ENCODE peak calls at places on chromosomes 2 and 18, in seven cellular contexts. B is HCT116, P is K562, H is GM12878, Y is HepG2, C is H1, R is SK-N-SH. V is an unnamed sample.

GRCh38 chr18:3966246-3966984 is 488.7 kb downstream of the DLGAP1 start:
- DNase-seq in R (no peak), Y (no peak), C (no peak), H (no peak), P (no peak), B (no peak), V (no peak)

GRCh38 chr2:67186871-67187270 is 210.3 kb upstream of the ETAA1 start:
- DNase-seq in H (no peak), R (no peak), B (no peak), P (no peak), Y (no peak), C (no peak), V (no peak)

GRCh38 chr2:24471662-24472061 is 19.4 kb upstream of the NCOA1 start:
- DNase-seq in H (no peak), Y (no peak), B (no peak), R (no peak), P (no peak), C (no peak), V (peak; percentile 51)

GRCh38 chr2:225660262-225661091 is 261.0 kb downstream of the NYAP2 start:
- DNase-seq in H (peak; percentile 9), Y (peak; percentile 53), P (peak; percentile 64), R (peak; percentile 58), B (peak; percentile 50), C (peak; percentile 82), V (peak; percentile 79)

GRCh38 chr2:217993817-217994459 is 8.9 kb downstream of the TNS1 start:
- DNase-seq in P (peak; percentile 88), B (no peak), R (peak; percentile 85), Y (peak; percentile 28), H (no peak), C (peak; percentile 93), V (peak; percentile 24)

GRCh38 chr2:64214281-64215115 is 70.3 kb upstream of the PELI1 start:
- DNase-seq in B (no peak), Y (no peak), P (no peak), R (no peak), H (peak; percentile 91), C (no peak), V (no peak)

GRCh38 chr2:20621366-20622295 is 29.3 kb downstream of the HS1BP3 start:
- DNase-seq in B (no peak), P (no peak), H (no peak), C (no peak), R (peak; percentile 24), Y (no peak), V (no peak)

GRCh38 chr2:240840435-240841060 is 20.5 kb upstream of the KIF1A start:
- DNase-seq in B (peak; percentile 53), C (peak; percentile 62), R (peak; percentile 96), P (peak; percentile 49), H (no peak), Y (peak; percentile 86), V (peak; percentile 82)

GRCh38 chr18:49206717-49207116 is 253.7 kb downstream of the DYM start:
- DNase-seq in B (no peak), Y (no peak), H (no peak), P (no peak), R (peak; percentile 8), C (no peak), V (no peak)

GRCh38 chr2:85418132-85419008 is at the start of gene SH2D6:
- DNase-seq in B (peak; percentile 52), Y (peak; percentile 86), C (peak; percentile 93), R (peak; percentile 97), H (no peak), P (peak; percentile 91), V (no peak)

GRCh38 chr2:215900203-215900611 is 113.1 kb downstream of the MREG start:
- DNase-seq in H (no peak), Y (peak; percentile 49), B (no peak), C (no peak), R (no peak), P (no peak), V (no peak)

GRCh38 chr2:96404446-96405373 is 69.1 kb downstream of the NCAPH start:
- DNase-seq in H (no peak), Y (no peak), B (no peak), C (no peak), R (no peak), P (no peak), V (peak; percentile 41)

GRCh38 chr18:12032786-12033642 is 51.7 kb downstream of the IMPA2 start:
- DNase-seq in B (no peak), H (no peak), R (no peak), C (peak; percentile 43), Y (no peak), P (no peak), V (no peak)

GRCh38 chr2:18425186-18425585 is 135.3 kb downstream of the RDH14 start:
- DNase-seq in H (no peak), B (no peak), P (no peak), Y (no peak), R (no peak), C (no peak), V (no peak)

GRCh38 chr2:188949046-188949818 is 24.9 kb upstream of the COL3A1 start:
- DNase-seq in Y (no peak), C (no peak), H (no peak), P (no peak), B (no peak), R (no peak), V (no peak)

GRCh38 chr2:74080346-74080745 is 67.4 kb downstream of the BOLA3 start:
- DNase-seq in P (no peak), Y (no peak), B (no peak), R (no peak), C (no peak), H (no peak), V (peak; percentile 15)

GRCh38 chr2:76998713-76999112 is 523.5 kb downstream of the LRRTM4 start:
- DNase-seq in R (no peak), P (no peak), H (no peak), Y (no peak), B (no peak), C (no peak), V (no peak)

GRCh38 chr2:199410130-199410529 is 47.6 kb downstream of the SATB2 start:
- DNase-seq in B (no peak), P (no peak), C (no peak), H (no peak), Y (no peak), R (no peak), V (no peak)

GRCh38 chr18:67266246-67266570 is 250.3 kb downstream of the DSEL start:
- DNase-seq in B (no peak), C (no peak), P (no peak), H (no peak), Y (no peak), R (no peak), V (no peak)

GRCh38 chr2:180205616-180206271 is 198.6 kb upstream of the CWC22 start:
- DNase-seq in P (no peak), Y (no peak), R (no peak), B (no peak), H (no peak), C (no peak), V (no peak)

GRCh38 chr2:136670-137069 is 90.4 kb upstream of the FAM110C start:
- DNase-seq in B (no peak), R (no peak), P (no peak), C (no peak), Y (no peak), H (no peak), V (no peak)

GRCh38 chr2:161418715-161419337 is 2.7 kb downstream of the TBR1 start:
- DNase-seq in B (no peak), R (peak; percentile 77), Y (no peak), P (no peak), H (no peak), C (peak; percentile 78), V (no peak)

GRCh38 chr2:71417300-71418202 is 35.8 kb upstream of the DYSF start:
- DNase-seq in Y (no peak), R (no peak), C (no peak), H (no peak), P (no peak), B (peak; percentile 10), V (peak; percentile 1)

DNA sequence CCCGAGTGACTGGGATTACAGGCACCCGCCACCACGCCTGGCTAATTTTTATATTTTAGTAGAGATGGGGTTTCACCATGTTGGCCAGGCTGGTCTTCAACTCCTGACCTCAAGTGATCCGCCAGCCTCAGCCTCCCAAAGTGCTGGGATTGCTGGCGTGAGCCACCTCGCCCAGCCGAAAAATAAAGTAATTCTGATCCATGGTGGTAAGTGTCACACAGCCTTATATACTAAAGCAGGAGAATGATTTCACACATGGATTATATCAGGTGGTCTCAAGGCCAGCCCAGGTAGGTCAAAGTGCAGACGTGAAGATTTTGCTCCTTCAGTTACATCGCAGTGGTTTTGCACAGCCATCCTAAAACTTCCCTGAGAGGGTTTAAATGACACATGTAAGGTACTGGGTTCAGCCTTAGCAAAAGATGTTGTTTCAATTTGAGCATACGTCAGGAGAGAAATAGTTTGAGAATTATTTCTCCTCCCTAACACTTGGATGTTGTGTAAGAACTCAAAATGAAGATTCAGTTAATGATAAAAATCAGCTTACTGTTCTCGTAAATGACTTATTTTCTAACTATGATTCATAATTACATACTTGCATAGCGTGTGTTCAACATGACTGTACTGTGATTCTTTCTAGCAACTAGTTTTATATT is 93.0 kb upstream of the SLC39A10 start:
- DNase-seq in B (no peak), R (no peak), Y (no peak), C (no peak), P (no peak), H (no peak), V (no peak)
- TF ChIP-seq JUND in B (no peak), R (peak; percentile 86), Y (no peak), C (no peak), P (no peak), H (no peak), V (no peak)

GRCh38 chr2:239053801-239054503 is 206.1 kb downstream of the TWIST2 start:
- DNase-seq in C (no peak), Y (no peak), B (no peak), H (no peak), P (no peak), R (no peak), V (no peak)
- TF ChIP-seq JUND in C (no peak), Y (no peak), B (no peak), H (no peak), P (no peak), R (no peak), V (no peak)

GRCh38 chr2:235610696-235611257 is 116.9 kb downstream of the AGAP1 start:
- DNase-seq in R (no peak), C (no peak), P (no peak), Y (no peak), B (no peak), H (no peak), V (peak; percentile 38)

GRCh38 chr2:235609746-235610145 is 115.9 kb downstream of the AGAP1 start:
- DNase-seq in H (no peak), C (no peak), B (no peak), R (no peak), P (no peak), Y (no peak), V (no peak)

GRCh38 chr2:235612551-235612950 is 118.7 kb downstream of the AGAP1 start:
- DNase-seq in P (no peak), Y (no peak), B (no peak), R (no peak), C (no peak), H (no peak), V (no peak)

GRCh38 chr2:235611756-235612155 is 117.9 kb downstream of the AGAP1 start:
- DNase-seq in R (peak; percentile 37), C (no peak), Y (no peak), B (no peak), H (no peak), P (no peak), V (no peak)

GRCh38 chr2:235611337-235611736 is 117.5 kb downstream of the AGAP1 start:
- DNase-seq in Y (no peak), P (no peak), H (no peak), C (no peak), B (no peak), R (peak; percentile 46), V (no peak)
- TF ChIP-seq JUND in Y (no peak), P (no peak), H (no peak), C (no peak), B (no peak), R (no peak), V (no peak)

GRCh38 chr18:36450264-36450663 is 152.8 kb downstream of the FHOD3 start:
- DNase-seq in P (no peak), C (no peak), R (no peak), B (no peak), H (no peak), Y (no peak), V (no peak)
- TF ChIP-seq JUND in P (no peak), C (no peak), R (no peak), B (no peak), H (no peak), Y (no peak), V (no peak)